ENCODE peak calls at places on chromosomes 12 and 14, in ten cellular contexts. F is CD4-positive, CD25-positive, alpha-beta regulatory T cell; K is endodermal cell; P is lower leg skin; E is GM06990; B is GM23248; A is small intestine; C is body of pancreas; L is heart left ventricle; R is WERI-Rb-1. H is an unnamed sample.

GRCh38 chr12:87266305-87266704 is 762.9 kb downstream of the C12orf50 start:
- DNase-seq in K (no peak), F (no peak), R (no peak), C (no peak), P (no peak), E (no peak), A (peak), L (no peak), B (peak), H (no peak)

GRCh38 chr12:10212623-10213131 is at the start of gene GABARAPL1:
- DNase-seq in R (peak), B (peak), L (peak), E (peak), K (peak), P (peak), C (peak), F (peak), A (peak), H (peak)

GRCh38 chr14:34699873-34700621 is 14.3 kb downstream of the CFL2 start:
- DNase-seq in A (no peak), K (no peak), C (no peak), P (no peak), E (no peak), B (peak), R (no peak), F (no peak), L (no peak), H (peak)

GRCh38 chr12:23757541-23757962 is 191.9 kb downstream of the SOX5 start:
- DNase-seq in K (no peak), R (no peak), L (no peak), F (no peak), A (no peak), B (no peak), P (no peak), C (no peak), E (no peak), H (no peak)

GRCh38 chr12:124024263-124024678 is 51.3 kb downstream of the ZNF664 start:
- DNase-seq in C (no peak), R (no peak), A (no peak), E (no peak), L (no peak), F (no peak), B (peak), K (no peak), P (no peak), H (no peak)

GRCh38 chr12:132672678-132673077 is 14.5 kb downstream of the POLE start:
- DNase-seq in L (no peak), E (no peak), F (no peak), K (no peak), A (no peak), P (no peak), C (no peak), R (no peak), B (no peak), H (no peak)

GRCh38 chr14:51889851-51890250 is 29.4 kb downstream of the GNG2 start:
- DNase-seq in A (no peak), L (no peak), B (no peak), E (no peak), P (no peak), K (no peak), C (no peak), R (no peak), F (peak), H (no peak)

GRCh38 chr12:9244894-9245293 is 36.7 kb upstream of the PZP start:
- DNase-seq in B (peak), R (no peak), A (no peak), F (peak), P (peak), C (peak), E (peak), L (no peak), K (no peak), H (no peak)

GRCh38 chr12:116048886-116049285 is 228.6 kb downstream of the MED13L start:
- DNase-seq in L (no peak), A (no peak), R (no peak), C (no peak), K (no peak), E (peak), B (peak), F (no peak), P (no peak), H (no peak)

GRCh38 chr12:4099276-4099675 is 174.3 kb upstream of the CCND2 start:
- DNase-seq in E (no peak), A (no peak), K (peak), R (no peak), C (no peak), P (no peak), B (no peak), F (no peak), L (no peak), H (no peak)

GRCh38 chr12:65300679-65301349 is 22.3 kb downstream of the MSRB3 start:
- DNase-seq in A (peak), K (peak), C (no peak), F (no peak), B (peak), R (peak), L (no peak), P (no peak), E (no peak), H (no peak)

GRCh38 chr14:93926209-93926872 is 803 bp upstream of the FAM181A start:
- DNase-seq in R (no peak), F (no peak), B (no peak), L (no peak), P (no peak), E (no peak), A (no peak), C (no peak), K (no peak), H (no peak)
- H3K4me3 ChIP-seq in R (no peak), F (no peak), B (no peak), L (no peak), P (no peak), E (no peak), A (no peak), C (no peak), K (no peak), H (no peak)

GRCh38 chr12:15687583-15687982 is 101.6 kb downstream of the EPS8 start:
- DNase-seq in P (no peak), A (no peak), E (no peak), R (no peak), B (peak), L (no peak), C (no peak), K (no peak), F (no peak), H (no peak)
- H3K4me3 ChIP-seq in P (no peak), A (no peak), E (no peak), R (no peak), B (no peak), L (no peak), C (no peak), K (no peak), F (no peak), H (no peak)

GRCh38 chr12:121828826-121829225 is 25.0 kb downstream of the SETD1B start:
- DNase-seq in E (no peak), A (no peak), R (no peak), F (no peak), C (no peak), K (peak), P (no peak), B (no peak), L (no peak), H (no peak)

GRCh38 chr12:121830588-121831265 is 26.9 kb downstream of the SETD1B start:
- DNase-seq in R (no peak), L (no peak), C (no peak), K (no peak), P (no peak), B (no peak), F (no peak), E (no peak), A (no peak), H (no peak)

GRCh38 chr12:121829250-121829918 is 25.6 kb downstream of the SETD1B start:
- DNase-seq in A (no peak), L (no peak), F (no peak), K (no peak), C (no peak), E (no peak), P (no peak), R (no peak), B (no peak), H (no peak)

GRCh38 chr12:121830134-121830533 is 26.3 kb downstream of the SETD1B start:
- DNase-seq in P (no peak), K (no peak), B (no peak), R (no peak), A (no peak), E (no peak), L (no peak), F (no peak), C (no peak), H (no peak)

GRCh38 chr12:121831571-121832235 is 27.0 kb downstream of the HPD start:
- DNase-seq in C (no peak), A (no peak), F (no peak), R (no peak), K (no peak), B (no peak), L (no peak), E (no peak), P (no peak), H (no peak)
- H3K4me3 ChIP-seq in C (no peak), A (no peak), F (no peak), R (no peak), K (no peak), B (no peak), L (no peak), E (no peak), P (no peak), H (no peak)

GRCh38 chr12:26935636-26936378 is 2.0 kb downstream of the INTS13 start:
- DNase-seq in F (peak), B (no peak), P (no peak), L (no peak), E (no peak), K (no peak), R (no peak), C (peak), A (peak), H (no peak)
- H3K4me3 ChIP-seq in F (peak), B (peak), P (no peak), L (no peak), E (peak), K (peak), R (no peak), C (no peak), A (no peak), H (peak)

DNA sequence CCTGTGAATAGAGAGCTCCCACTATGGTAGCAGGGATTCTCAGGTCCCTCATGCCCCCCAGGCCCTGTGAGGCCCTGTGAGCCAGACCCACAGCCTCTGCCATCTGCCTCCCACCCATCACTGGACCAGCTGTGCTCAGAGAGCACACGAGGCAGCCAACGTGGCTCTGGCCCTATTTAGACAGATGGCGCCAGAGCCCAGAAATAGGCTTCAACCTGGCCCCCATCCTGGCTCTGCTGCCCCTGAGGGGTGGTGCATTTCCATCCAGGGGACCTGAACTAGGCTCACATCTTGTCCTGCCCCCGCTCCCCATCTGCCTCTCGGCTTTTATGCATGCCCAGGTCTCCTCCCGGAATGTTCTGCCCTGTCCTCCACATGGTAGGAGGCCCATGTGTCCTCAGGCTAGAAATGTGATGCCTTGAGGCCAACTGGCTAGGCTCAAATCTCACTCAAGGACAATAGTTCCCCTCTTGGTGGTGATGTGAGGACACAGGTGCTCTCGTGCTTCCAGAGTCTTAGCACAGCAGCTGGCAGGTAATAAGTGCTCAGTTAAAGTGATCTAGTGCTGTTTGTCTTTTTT is 18.9 kb downstream of the TMEM63C start:
- DNase-seq in R (no peak), F (no peak), P (no peak), K (no peak), A (no peak), L (no peak), C (no peak), B (no peak), E (no peak), H (no peak)
- H3K4me3 ChIP-seq in R (no peak), F (no peak), P (no peak), K (no peak), A (no peak), L (no peak), C (no peak), B (no peak), E (no peak), H (no peak)

GRCh38 chr14:59829469-59829868 is 41.1 kb downstream of the RTN1 start:
- DNase-seq in L (no peak), R (no peak), E (no peak), B (no peak), K (no peak), A (no peak), F (no peak), C (no peak), P (no peak), H (no peak)
- H3K4me3 ChIP-seq in L (no peak), R (no peak), E (no peak), B (no peak), K (no peak), A (no peak), F (no peak), C (no peak), P (no peak), H (no peak)

GRCh38 chr12:106582264-106582591 is 576 bp upstream of the RFX4 start:
- DNase-seq in C (no peak), R (no peak), K (no peak), E (no peak), F (no peak), A (no peak), L (no peak), B (no peak), P (no peak), H (no peak)

GRCh38 chr12:106583578-106584103 is 837 bp downstream of the RFX4 start:
- DNase-seq in P (no peak), F (peak), K (peak), C (no peak), R (no peak), B (peak), L (no peak), A (no peak), E (peak), H (no peak)

GRCh38 chr12:106581543-106582263 is 1.1 kb upstream of the RFX4 start:
- DNase-seq in R (no peak), A (no peak), B (peak), C (peak), L (no peak), F (no peak), E (no peak), K (peak), P (no peak), H (no peak)

GRCh38 chr12:106582661-106583577 is at the start of gene RFX4:
- DNase-seq in C (no peak), E (no peak), R (no peak), P (no peak), K (peak), B (no peak), A (no peak), F (no peak), L (no peak), H (no peak)

DNA sequence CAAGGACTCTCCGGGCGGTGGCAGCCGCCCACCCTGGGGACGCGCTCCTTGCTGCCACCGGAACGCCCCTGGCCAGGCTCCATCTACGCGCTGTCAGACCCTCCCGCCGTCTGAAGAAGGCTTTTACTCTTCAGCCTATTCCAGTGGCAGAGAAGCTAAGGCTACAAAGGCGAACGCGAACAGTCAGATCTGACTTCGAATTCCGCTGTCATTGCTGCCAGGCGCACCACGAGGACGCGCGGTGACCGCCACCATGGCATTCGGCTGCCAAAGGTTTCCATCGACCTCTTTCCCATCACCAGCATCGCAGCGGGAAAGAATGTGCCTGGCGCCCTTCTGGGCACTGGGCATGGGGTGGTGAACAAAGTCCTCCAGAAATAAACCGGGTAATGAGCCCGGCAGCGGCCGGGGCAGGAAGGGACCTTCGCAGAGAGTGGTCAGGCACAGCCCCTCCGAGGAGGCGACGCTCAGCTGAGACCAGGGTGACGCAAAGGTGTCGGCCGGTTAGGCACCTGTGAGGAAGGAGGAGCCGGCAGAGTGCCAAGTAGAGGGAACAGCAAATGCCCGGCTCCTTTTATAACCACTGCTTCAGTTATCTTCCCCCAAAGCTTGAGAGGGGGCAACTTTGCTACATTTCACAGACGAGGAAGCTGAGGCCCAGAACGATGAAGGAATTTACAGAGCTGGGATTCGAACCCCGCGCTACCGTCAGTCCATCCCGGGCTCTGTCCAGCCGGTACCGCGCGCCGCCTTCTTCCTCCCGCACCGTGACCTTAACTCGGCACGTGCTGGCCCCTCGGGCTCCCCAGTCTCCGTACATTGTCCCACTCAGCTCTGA is 1.9 kb upstream of the RFX4 start:
- DNase-seq in L (no peak), R (no peak), C (peak), P (no peak), E (no peak), F (no peak), A (no peak), B (no peak), K (peak), H (no peak)
- H3K4me3 ChIP-seq in L (peak), R (no peak), C (no peak), P (no peak), E (no peak), F (no peak), A (no peak), B (no peak), K (peak), H (no peak)

GRCh38 chr12:54040148-54040494 is 7.3 kb downstream of the HOXC5 start:
- DNase-seq in R (no peak), K (peak), C (no peak), P (no peak), L (no peak), F (no peak), E (no peak), A (peak), B (peak), H (no peak)
- H3K4me3 ChIP-seq in R (no peak), K (no peak), C (no peak), P (no peak), L (no peak), F (no peak), E (no peak), A (no peak), B (no peak), H (no peak)

H was measured in skeletal muscle cell.